ENCODE peak calls at places on chromosomes 13 and 19, in five cellular contexts. One of them, this sample, is unnamed.

GRCh38 chr13:44719857-44720671 is 143.9 kb upstream of the TSC22D1 start:
- DNase-seq in ureter: no peak
- DNase-seq in choroid plexus epithelial cell: peak; percentile 90
- DNase-seq in EH: peak; percentile 96
- DNase-seq in effector CD4-positive, alpha-beta T cell: no peak
- DNase-seq in this sample: no peak

GRCh38 chr19:51690359-51691121 is 2.6 kb upstream of the SPACA6 start:
- DNase-seq in ureter: peak; percentile 72
- DNase-seq in choroid plexus epithelial cell: peak; percentile 83
- DNase-seq in EH: peak; percentile 74
- DNase-seq in effector CD4-positive, alpha-beta T cell: peak; percentile 60
- DNase-seq in this sample: peak; percentile 92

GRCh38 chr13:75798353-75799245 is 162.5 kb downstream of the LMO7 start:
- DNase-seq in ureter: no peak
- DNase-seq in choroid plexus epithelial cell: peak; percentile 35
- DNase-seq in EH: peak; percentile 60
- DNase-seq in effector CD4-positive, alpha-beta T cell: no peak
- DNase-seq in this sample: no peak

GRCh38 chr19:8340341-8341096 is 2.5 kb downstream of the KANK3 start:
- DNase-seq in ureter: no peak
- DNase-seq in choroid plexus epithelial cell: no peak
- DNase-seq in EH: no peak
- DNase-seq in effector CD4-positive, alpha-beta T cell: no peak
- DNase-seq in this sample: no peak

GRCh38 chr19:57317503-57317902 is 2.8 kb upstream of the ZNF543 start:
- DNase-seq in ureter: no peak
- DNase-seq in choroid plexus epithelial cell: peak; percentile 13
- DNase-seq in EH: no peak
- DNase-seq in effector CD4-positive, alpha-beta T cell: no peak
- DNase-seq in this sample: no peak

GRCh38 chr13:19713186-19713965 is 69.4 kb downstream of the PSPC1 start:
- DNase-seq in ureter: no peak
- DNase-seq in choroid plexus epithelial cell: peak; percentile 86
- DNase-seq in EH: peak; percentile 82
- DNase-seq in effector CD4-positive, alpha-beta T cell: no peak
- DNase-seq in this sample: no peak

GRCh38 chr19:1990230-1991017 is 25.1 kb downstream of the BTBD2 start:
- DNase-seq in ureter: no peak
- DNase-seq in choroid plexus epithelial cell: no peak
- DNase-seq in EH: no peak
- DNase-seq in effector CD4-positive, alpha-beta T cell: no peak
- DNase-seq in this sample: no peak

GRCh38 chr19:33199441-33200265 is 5.5 kb downstream of the LRP3 start:
- DNase-seq in ureter: no peak
- DNase-seq in choroid plexus epithelial cell: no peak
- DNase-seq in EH: peak; percentile 8
- DNase-seq in effector CD4-positive, alpha-beta T cell: no peak
- DNase-seq in this sample: no peak

GRCh38 chr19:39155741-39156140 is 30.2 kb downstream of the PAK4 start:
- DNase-seq in ureter: no peak
- DNase-seq in choroid plexus epithelial cell: no peak
- DNase-seq in EH: no peak
- DNase-seq in effector CD4-positive, alpha-beta T cell: no peak
- DNase-seq in this sample: no peak

GRCh38 chr19:1690570-1691307 is 38.3 kb upstream of the TCF3 start:
- DNase-seq in ureter: no peak
- DNase-seq in choroid plexus epithelial cell: peak; percentile 33
- DNase-seq in EH: peak; percentile 29
- DNase-seq in effector CD4-positive, alpha-beta T cell: peak; percentile 28
- DNase-seq in this sample: no peak

GRCh38 chr13:112526146-112526853 is 61.7 kb downstream of the TUBGCP3 start:
- DNase-seq in ureter: no peak
- DNase-seq in choroid plexus epithelial cell: no peak
- DNase-seq in EH: no peak
- DNase-seq in effector CD4-positive, alpha-beta T cell: no peak
- DNase-seq in this sample: no peak

GRCh38 chr19:1457031-1457739 is 7.3 kb downstream of the APC2 start:
- DNase-seq in ureter: no peak
- DNase-seq in choroid plexus epithelial cell: no peak
- DNase-seq in EH: no peak
- DNase-seq in effector CD4-positive, alpha-beta T cell: no peak
- DNase-seq in this sample: no peak

GRCh38 chr19:54928299-54928698 is 19.0 kb downstream of the NLRP7 start:
- DNase-seq in ureter: no peak
- DNase-seq in choroid plexus epithelial cell: peak; percentile 1
- DNase-seq in EH: no peak
- DNase-seq in effector CD4-positive, alpha-beta T cell: no peak
- DNase-seq in this sample: no peak

GRCh38 chr19:5434970-5435641 is 20.1 kb upstream of the ZNRF4 start:
- DNase-seq in ureter: no peak
- DNase-seq in choroid plexus epithelial cell: peak; percentile 77
- DNase-seq in EH: peak; percentile 85
- DNase-seq in effector CD4-positive, alpha-beta T cell: no peak
- DNase-seq in this sample: no peak

GRCh38 chr13:49980266-49980665 is 16.6 kb upstream of the TRIM13 start:
- DNase-seq in ureter: no peak
- DNase-seq in choroid plexus epithelial cell: no peak
- DNase-seq in EH: no peak
- DNase-seq in effector CD4-positive, alpha-beta T cell: no peak
- DNase-seq in this sample: no peak

GRCh38 chr13:61695147-61695546 is 279.5 kb upstream of the PCDH20 start:
- DNase-seq in ureter: no peak
- DNase-seq in choroid plexus epithelial cell: no peak
- DNase-seq in EH: no peak
- DNase-seq in effector CD4-positive, alpha-beta T cell: no peak
- DNase-seq in this sample: no peak

GRCh38 chr19:13629687-13630357 is 123.5 kb upstream of the CACNA1A start:
- DNase-seq in ureter: no peak
- DNase-seq in choroid plexus epithelial cell: peak; percentile 10
- DNase-seq in EH: peak; percentile 88
- DNase-seq in effector CD4-positive, alpha-beta T cell: no peak
- DNase-seq in this sample: no peak

GRCh38 chr19:54390942-54391577 is 24.2 kb upstream of the TTYH1 start:
- DNase-seq in ureter: peak; percentile 46
- DNase-seq in choroid plexus epithelial cell: peak; percentile 81
- DNase-seq in EH: peak; percentile 56
- DNase-seq in effector CD4-positive, alpha-beta T cell: peak; percentile 67
- DNase-seq in this sample: no peak

GRCh38 chr13:65095118-65095517 is 2135.0 kb downstream of the PCDH9 start:
- DNase-seq in ureter: no peak
- DNase-seq in choroid plexus epithelial cell: no peak
- DNase-seq in EH: peak; percentile 38
- DNase-seq in effector CD4-positive, alpha-beta T cell: no peak
- DNase-seq in this sample: no peak

GRCh38 chr13:69903081-69903480 is 204.5 kb upstream of the ATXN8OS start:
- DNase-seq in ureter: no peak
- DNase-seq in choroid plexus epithelial cell: peak; percentile 2
- DNase-seq in EH: no peak
- DNase-seq in effector CD4-positive, alpha-beta T cell: no peak
- DNase-seq in this sample: no peak